ENCODE peak calls at places on chromosomes 3 and 15, in four cellular contexts. D is astrocyte, E is suprapubic skin, G is endodermal cell. O is an unnamed sample.

GRCh38 chr3:79516795-79517194 is 251.0 kb downstream of the ROBO1 start:
- DNase-seq in E (no peak), D (peak; percentile 32), G (no peak), O (no peak)

GRCh38 chr15:49464513-49464912 is 41.5 kb downstream of the FGF7 start:
- DNase-seq in G (no peak), D (no peak), E (no peak), O (no peak)

GRCh38 chr15:41892621-41893421 is 1.0 kb downstream of the SPTBN5 start:
- DNase-seq in G (no peak), D (no peak), E (peak; percentile 66), O (peak; percentile 67)

GRCh38 chr15:80709542-80709941 is 14.4 kb downstream of the ABHD17C start:
- DNase-seq in G (no peak), D (no peak), E (no peak), O (peak; percentile 29)

GRCh38 chr3:156681003-156681402 is 6.6 kb downstream of the TIPARP start:
- DNase-seq in G (peak; percentile 73), D (peak; percentile 95), E (peak; percentile 69), O (no peak)

GRCh38 chr3:177381070-177381469 is 183.8 kb upstream of the TBL1XR1 start:
- DNase-seq in G (no peak), E (no peak), D (no peak), O (no peak)

GRCh38 chr3:79558943-79559342 is 208.9 kb downstream of the ROBO1 start:
- DNase-seq in E (no peak), G (no peak), D (no peak), O (peak; percentile 5)

GRCh38 chr15:23437146-23437545 is 9.9 kb downstream of the GOLGA6L2 start:
- DNase-seq in E (no peak), D (no peak), G (no peak), O (no peak)

GRCh38 chr3:98980915-98981596 is 79.6 kb upstream of the DCBLD2 start:
- DNase-seq in E (no peak), G (no peak), D (peak; percentile 98), O (peak; percentile 83)

GRCh38 chr3:98979296-98979695 is 77.8 kb upstream of the DCBLD2 start:
- DNase-seq in D (no peak), G (no peak), E (no peak), O (no peak)

GRCh38 chr3:98985406-98985805 is 83.9 kb upstream of the DCBLD2 start:
- DNase-seq in E (no peak), G (no peak), D (no peak), O (no peak)

GRCh38 chr3:98984024-98984423 is 82.5 kb upstream of the DCBLD2 start:
- DNase-seq in D (no peak), E (no peak), G (no peak), O (peak; percentile 53)

DNA sequence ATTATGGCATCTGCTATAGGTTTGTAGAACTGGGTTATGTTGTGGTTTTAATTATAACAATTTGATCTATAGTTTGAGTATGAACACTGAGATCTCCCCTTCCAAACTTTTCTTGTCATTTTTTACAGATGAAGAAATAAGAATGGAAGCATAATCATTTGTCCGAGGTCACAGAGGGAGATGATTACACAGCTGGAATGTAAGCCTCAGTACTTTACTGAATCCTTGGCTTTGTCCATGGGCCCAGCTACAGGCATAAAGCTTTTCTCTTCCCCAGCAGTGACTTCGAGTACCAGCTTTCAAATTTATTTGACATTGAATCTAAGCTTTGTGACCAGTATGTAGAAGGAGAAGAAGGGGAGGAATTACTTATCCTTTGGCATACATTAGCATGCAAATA is 80.8 kb upstream of the DCBLD2 start:
- DNase-seq in G (no peak), E (no peak), D (peak; percentile 44), O (no peak)
- H3K27ac ChIP-seq in G (no peak overlapping the region), E (no peak overlapping the region), D (peak overlapping the region; percentile 84), O (peak overlapping the region; percentile 59)

GRCh38 chr3:37910666-37911400 is 49.2 kb downstream of the CTDSPL start:
- DNase-seq in E (no peak), G (no peak), D (no peak), O (no peak)

GRCh38 chr3:37907906-37908305 is 46.2 kb downstream of the CTDSPL start:
- DNase-seq in E (no peak), G (no peak), D (peak; percentile 36), O (no peak)

GRCh38 chr3:37909067-37909911 is 47.6 kb downstream of the CTDSPL start:
- DNase-seq in G (no peak), D (no peak), E (no peak), O (no peak)

GRCh38 chr3:37913531-37913930 is 51.9 kb downstream of the CTDSPL start:
- DNase-seq in E (no peak), D (no peak), G (no peak), O (no peak)

DNA sequence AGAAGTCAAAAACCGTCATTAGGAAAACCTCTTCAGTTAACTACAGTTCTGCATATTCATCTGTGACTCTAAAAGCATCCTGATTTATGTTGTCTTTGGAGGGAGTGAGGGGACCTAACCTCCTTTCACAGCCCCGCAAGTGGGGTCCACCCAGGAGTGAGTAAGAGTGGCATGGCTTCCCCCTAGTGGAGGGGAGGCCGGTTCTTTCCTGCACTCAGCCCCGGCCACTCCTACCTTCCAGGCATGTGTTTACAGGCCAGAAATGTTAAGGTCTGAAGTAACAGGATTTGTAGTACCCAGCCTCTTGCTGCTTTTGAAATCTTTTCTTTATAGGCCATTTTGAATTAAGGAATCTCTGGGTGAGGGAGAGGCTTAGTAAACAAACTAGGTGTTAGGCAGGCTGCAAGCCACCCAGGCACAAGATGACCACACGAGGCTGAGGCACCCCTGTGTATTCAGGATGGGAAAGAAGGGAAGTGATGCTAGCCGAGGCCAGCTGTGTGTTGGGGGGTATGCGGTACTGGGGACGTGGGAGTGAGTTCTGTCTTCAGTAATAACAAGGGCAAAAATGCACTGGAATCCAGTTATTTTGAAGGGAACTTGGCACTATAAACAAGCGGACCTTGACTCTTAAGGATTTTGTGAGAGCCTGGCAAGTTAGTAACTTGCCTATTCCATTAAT is 50.5 kb downstream of the CTDSPL start:
- DNase-seq in D (no peak), G (peak; percentile 65), E (no peak), O (peak; percentile 55)
- TF ChIP-seq CTCF in D (no peak), G (peak; percentile 65), E (no peak), O (peak; percentile 6)

DNA sequence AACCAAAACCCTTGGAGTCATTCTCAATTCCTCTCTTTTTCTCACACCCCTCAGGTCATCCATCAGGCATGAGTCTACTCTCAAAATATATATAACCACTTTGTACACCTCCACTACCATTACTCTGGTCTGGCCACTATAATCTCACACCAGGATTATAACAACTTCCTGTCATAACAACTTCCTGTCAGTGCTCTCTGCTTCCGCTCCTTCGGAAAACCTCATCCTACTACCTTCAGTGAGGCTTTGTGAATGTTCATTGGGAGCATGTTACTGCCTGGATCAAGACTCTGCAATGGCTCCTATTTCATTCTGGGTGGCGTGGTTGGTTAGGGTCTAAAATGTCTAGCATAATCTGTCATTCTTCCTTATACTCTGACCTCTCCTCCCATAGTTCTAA is 447.4 kb downstream of the MAGI1 start:
- DNase-seq in E (no peak), D (no peak), G (no peak), O (no peak)
- H3K4me1 ChIP-seq in E (no peaks in the 10 kb centered on the region), D (no peaks in the 10 kb centered on the region), G (no peaks in the 10 kb centered on the region), O (no peaks in the 10 kb centered on the region)

DNA sequence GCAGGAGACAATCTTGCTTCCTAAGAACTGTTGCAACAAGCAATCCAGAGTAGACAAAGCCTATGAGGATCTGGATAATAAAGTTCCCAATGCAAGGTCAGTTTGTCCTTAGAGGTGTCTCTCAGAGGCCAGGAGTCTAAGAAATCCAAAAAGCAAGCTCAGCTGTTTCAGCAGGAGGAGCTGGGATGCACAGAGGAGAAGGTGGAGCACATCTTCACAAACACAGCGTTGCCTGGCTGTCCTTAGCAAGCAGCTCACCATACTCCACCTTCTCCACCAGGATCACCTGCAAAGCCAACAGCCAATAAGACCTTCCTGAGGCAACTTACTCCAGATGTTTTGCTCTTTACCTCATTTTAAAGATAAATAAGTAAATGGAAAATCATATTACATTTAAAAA is 365 bp downstream of the ZBED2 start:
- DNase-seq in E (no peak), D (no peak), G (no peak), O (no peak)
- H3K27ac ChIP-seq in E (no peak overlapping the region), D (peak overlapping the region; percentile 25), G (no peak overlapping the region), O (peak overlapping the region; percentile 33)

GRCh38 chr3:11774296-11774877 is 72.3 kb downstream of the TAMM41 start:
- DNase-seq in G (peak; percentile 90), D (no peak), E (no peak), O (peak; percentile 83)
- TF ChIP-seq CTCF in G (peak; percentile 83), D (peak; percentile 39), E (no peak), O (peak; percentile 55)

GRCh38 chr15:34721157-34721801 is 33.5 kb downstream of the GJD2 start:
- DNase-seq in G (no peak), E (no peak), D (no peak), O (no peak)

GRCh38 chr15:34726407-34727100 is 28.2 kb downstream of the GJD2 start:
- DNase-seq in E (no peak), G (no peak), D (peak; percentile 44), O (no peak)

GRCh38 chr15:34721802-34722795 is 32.7 kb downstream of the GJD2 start:
- DNase-seq in D (peak; percentile 39), E (peak; percentile 62), G (peak; percentile 83), O (peak; percentile 82)

GRCh38 chr15:34725565-34725964 is 29.2 kb downstream of the GJD2 start:
- DNase-seq in D (peak; percentile 24), E (no peak), G (no peak), O (no peak)

GRCh38 chr15:34724486-34724885 is 30.3 kb downstream of the GJD2 start:
- DNase-seq in G (no peak), E (no peak), D (no peak), O (no peak)
- H3K4me1 ChIP-seq in G (no peaks in the 10 kb centered on the region), E (peaks cover 11% of the 10 kb centered on the region), D (peaks cover 7% of the 10 kb centered on the region), O (peaks cover 16% of the 10 kb centered on the region)